ENCODE peak calls at places on chromosomes 11 and 22, in seven cellular contexts. F is astrocyte of the spinal cord, P is spleen, T is heart left ventricle, Y is HCT116, D is foreskin fibroblast, H is fibroblast of mammary gland. G is an unnamed sample.

GRCh38 chr11:78371221-78371899 is 46.3 kb downstream of the GAB2 start:
- DNase-seq in H (peak), T (no peak), Y (no peak), D (no peak), F (no peak), P (no peak), G (no peak)

GRCh38 chr11:99244613-99245012 is 223.9 kb downstream of the CNTN5 start:
- DNase-seq in F (peak), Y (no peak), P (no peak), D (no peak), H (no peak), T (no peak), G (no peak)

GRCh38 chr11:126766425-126766824 is 234.1 kb downstream of the KIRREL3 start:
- DNase-seq in T (no peak), D (no peak), H (no peak), F (no peak), P (no peak), Y (no peak), G (no peak)

GRCh38 chr11:47566166-47566546 is 757 bp downstream of the PTPMT1 start:
- DNase-seq in T (no peak), F (no peak), H (no peak), D (peak), P (peak), Y (no peak), G (no peak)

GRCh38 chr22:27195104-27195503 is 537.7 kb downstream of the MIAT start:
- DNase-seq in P (no peak), D (no peak), F (no peak), H (no peak), T (peak), Y (no peak), G (peak)

GRCh38 chr22:32618461-32619140 is 144.0 kb downstream of the FBXO7 start:
- DNase-seq in D (no peak), H (peak), F (no peak), P (peak), T (no peak), Y (no peak), G (no peak)

GRCh38 chr11:55942785-55943392 is 6.7 kb upstream of the OR5I1 start:
- DNase-seq in P (no peak), Y (peak), H (peak), F (peak), T (no peak), D (peak), G (no peak)

GRCh38 chr11:30488304-30488998 is 97.7 kb downstream of the MPPED2 start:
- DNase-seq in Y (no peak), F (peak), D (peak), T (no peak), H (no peak), P (no peak), G (no peak)

GRCh38 chr11:94786264-94787126 is 18.3 kb downstream of the AMOTL1 start:
- DNase-seq in Y (no peak), H (peak), F (peak), T (no peak), P (no peak), D (peak), G (no peak)

GRCh38 chr22:36369922-36370781 is 17.6 kb downstream of the MYH9 start:
- DNase-seq in D (peak), T (no peak), H (peak), P (peak), Y (no peak), F (peak), G (peak)

GRCh38 chr22:29143848-29144785 is 61.6 kb upstream of the EMID1 start:
- DNase-seq in F (no peak), P (no peak), D (no peak), H (no peak), T (no peak), Y (no peak), G (no peak)

GRCh38 chr11:61923166-61924015 is 6.0 kb upstream of the RAB3IL1 start:
- DNase-seq in P (no peak), T (peak), F (peak), D (peak), H (peak), Y (no peak), G (peak)

GRCh38 chr22:48863965-48864538 is 963.6 kb downstream of the BRD1 start:
- DNase-seq in F (no peak), H (no peak), P (peak), D (no peak), Y (no peak), T (no peak), G (no peak)

GRCh38 chr11:134470238-134470637 is 58.2 kb upstream of the B3GAT1 start:
- DNase-seq in T (no peak), D (no peak), P (no peak), Y (no peak), F (no peak), H (no peak), G (no peak)

GRCh38 chr11:85385561-85385960 is 241.6 kb downstream of the DLG2 start:
- DNase-seq in Y (no peak), H (no peak), T (no peak), F (no peak), D (no peak), P (no peak), G (no peak)

GRCh38 chr11:105968021-105968697 is 53.9 kb downstream of the MSANTD4 start:
- DNase-seq in D (peak), T (no peak), H (peak), P (no peak), Y (no peak), F (peak), G (no peak)

GRCh38 chr11:11389238-11389637 is 36.2 kb upstream of the CSNK2A3 start:
- DNase-seq in H (peak), D (peak), F (no peak), T (no peak), Y (no peak), P (no peak), G (no peak)

GRCh38 chr11:132249256-132249655 is 878.8 kb downstream of the NTM start:
- DNase-seq in P (no peak), D (no peak), Y (no peak), T (no peak), F (no peak), H (no peak), G (no peak)

GRCh38 chr11:85475637-85476517 is 151.3 kb downstream of the DLG2 start:
- DNase-seq in H (no peak), T (no peak), D (no peak), Y (no peak), F (no peak), P (no peak), G (no peak)

GRCh38 chr11:109405671-109406070 is 16.3 kb upstream of the C11orf87 start:
- DNase-seq in F (peak), P (no peak), Y (no peak), H (peak), D (peak), T (no peak), G (no peak)

GRCh38 chr22:48555606-48556005 is 1272.1 kb downstream of the BRD1 start:
- DNase-seq in P (no peak), T (peak), H (no peak), F (no peak), Y (no peak), D (no peak), G (no peak)

GRCh38 chr22:35742342-35743100 is 24.8 kb downstream of the APOL5 start:
- DNase-seq in T (no peak), F (peak), Y (peak), D (peak), P (no peak), H (peak), G (no peak)

GRCh38 chr11:108895579-108896480 is 231.0 kb downstream of the DDX10 start:
- DNase-seq in T (no peak), H (peak), D (peak), F (peak), Y (no peak), P (no peak), G (no peak)

GRCh38 chr11:2585566-2586090 is 114.2 kb downstream of the KCNQ1OT1 start:
- DNase-seq in D (no peak), H (no peak), P (peak), F (no peak), T (no peak), Y (no peak), G (peak)

GRCh38 chr11:78995166-78995565 is 420.5 kb upstream of the NARS2 start:
- DNase-seq in D (no peak), T (no peak), F (no peak), Y (no peak), H (no peak), P (no peak), G (no peak)

GRCh38 chr11:90629251-90629806 is 406.5 kb upstream of the CHORDC1 start:
- DNase-seq in F (no peak), D (no peak), P (no peak), Y (no peak), H (no peak), T (no peak), G (no peak)

GRCh38 chr22:44211256-44211945 is 30.7 kb downstream of the PARVG start:
- DNase-seq in T (no peak), H (peak), Y (no peak), F (no peak), P (no peak), D (no peak), G (no peak)

GRCh38 chr11:123246749-123247497 is 51.9 kb upstream of the CLMP start:
- DNase-seq in D (peak), H (peak), P (peak), T (peak), F (peak), Y (peak), G (peak)

GRCh38 chr11:115706735-115707134 is 202.5 kb upstream of the CADM1 start:
- DNase-seq in Y (no peak), D (no peak), F (peak), P (no peak), T (no peak), H (no peak), G (peak)

GRCh38 chr11:118169300-118170140 is 6.9 kb downstream of the SCN2B start:
- DNase-seq in T (peak), F (no peak), Y (no peak), P (no peak), D (no peak), H (no peak), G (no peak)

GRCh38 chr22:25071720-25072119 is 119.2 kb downstream of the KIAA1671 start:
- DNase-seq in H (no peak), T (no peak), P (no peak), F (no peak), D (no peak), Y (no peak), G (no peak)

GRCh38 chr11:126332221-126332711 is 23.2 kb upstream of the ST3GAL4 start:
- DNase-seq in T (peak), P (peak), H (peak), Y (no peak), D (peak), F (peak), G (no peak)

GRCh38 chr22:27576413-27576812 is 225.1 kb downstream of the MN1 start:
- DNase-seq in H (no peak), F (no peak), T (peak), P (no peak), Y (no peak), D (no peak), G (no peak)

GRCh38 chr11:4072668-4073285 is 21.8 kb upstream of the RRM1 start:
- DNase-seq in P (no peak), D (peak), Y (peak), T (no peak), F (peak), H (peak), G (peak)

GRCh38 chr22:41780714-41781507 is 19.6 kb upstream of the CCDC134 start:
- DNase-seq in D (peak), P (peak), F (peak), Y (no peak), T (peak), H (peak), G (peak)

GRCh38 chr11:123653405-123653996 is 923 bp downstream of the SCN3B start:
- DNase-seq in Y (no peak), H (no peak), D (no peak), T (no peak), F (peak), P (no peak), G (no peak)

GRCh38 chr11:92867913-92868619 is 101.4 kb upstream of the MTNR1B start:
- DNase-seq in F (no peak), Y (no peak), T (no peak), H (no peak), P (no peak), D (no peak), G (no peak)

GRCh38 chr11:61125310-61125684 is 23.0 kb downstream of the CD5 start:
- DNase-seq in F (no peak), T (no peak), H (no peak), P (no peak), D (no peak), Y (no peak), G (no peak)

GRCh38 chr11:776459-777287 is 614 bp downstream of the GATD1 start:
- DNase-seq in T (peak), F (no peak), Y (no peak), P (peak), D (peak), H (no peak), G (peak)

DNA sequence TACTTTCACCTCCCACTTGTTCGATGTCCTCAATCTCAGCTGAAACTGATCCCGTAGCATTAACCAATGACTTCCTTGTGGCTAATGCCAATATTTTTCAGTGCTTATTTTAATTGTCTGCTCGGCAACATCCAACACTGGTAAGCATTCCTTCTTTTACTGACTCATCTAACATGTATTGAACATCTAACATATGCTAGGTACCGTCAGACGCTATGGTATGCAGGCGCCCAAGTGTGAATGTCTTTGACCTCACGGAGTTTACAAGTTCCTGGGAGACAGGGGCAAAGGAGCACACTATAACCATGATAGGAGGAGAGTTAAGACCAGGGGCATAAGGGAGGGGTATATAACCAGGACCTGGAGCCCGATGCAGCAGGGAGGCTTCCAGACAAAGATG is 1.7 kb downstream of the BRMS1 start:
- DNase-seq in P (peak), F (no peak), D (peak), Y (no peak), T (no peak), H (no peak), G (no peak)
- H3K4me3 ChIP-seq in P (no peak), F (no peak), D (no peak), Y (no peak), T (no peak), H (no peak), G (no peak)

GRCh38 chr22:31492151-31492550 is 2.5 kb upstream of the EIF4ENIF1 start:
- DNase-seq in F (no peak), T (no peak), Y (no peak), H (no peak), D (no peak), P (no peak), G (no peak)

GRCh38 chr22:31496735-31497146 is 405 bp downstream of the SFI1 start:
- DNase-seq in D (peak), T (peak), Y (no peak), H (no peak), F (peak), P (peak), G (no peak)

GRCh38 chr22:31497148-31497938 is 1.0 kb downstream of the SFI1 start:
- DNase-seq in P (no peak), T (no peak), Y (no peak), F (no peak), H (no peak), D (no peak), G (no peak)

GRCh38 chr22:31496007-31496734 is at the start of gene SFI1:
- DNase-seq in H (peak), P (peak), F (peak), D (peak), T (peak), Y (peak), G (peak)

GRCh38 chr22:31495343-31495742 is 993 bp upstream of the SFI1 start:
- DNase-seq in D (no peak), F (no peak), P (no peak), H (no peak), Y (no peak), T (no peak), G (no peak)
- H3K4me3 ChIP-seq in D (peak), F (peak), P (peak), H (peak), Y (peak), T (peak), G (no peak)

DNA sequence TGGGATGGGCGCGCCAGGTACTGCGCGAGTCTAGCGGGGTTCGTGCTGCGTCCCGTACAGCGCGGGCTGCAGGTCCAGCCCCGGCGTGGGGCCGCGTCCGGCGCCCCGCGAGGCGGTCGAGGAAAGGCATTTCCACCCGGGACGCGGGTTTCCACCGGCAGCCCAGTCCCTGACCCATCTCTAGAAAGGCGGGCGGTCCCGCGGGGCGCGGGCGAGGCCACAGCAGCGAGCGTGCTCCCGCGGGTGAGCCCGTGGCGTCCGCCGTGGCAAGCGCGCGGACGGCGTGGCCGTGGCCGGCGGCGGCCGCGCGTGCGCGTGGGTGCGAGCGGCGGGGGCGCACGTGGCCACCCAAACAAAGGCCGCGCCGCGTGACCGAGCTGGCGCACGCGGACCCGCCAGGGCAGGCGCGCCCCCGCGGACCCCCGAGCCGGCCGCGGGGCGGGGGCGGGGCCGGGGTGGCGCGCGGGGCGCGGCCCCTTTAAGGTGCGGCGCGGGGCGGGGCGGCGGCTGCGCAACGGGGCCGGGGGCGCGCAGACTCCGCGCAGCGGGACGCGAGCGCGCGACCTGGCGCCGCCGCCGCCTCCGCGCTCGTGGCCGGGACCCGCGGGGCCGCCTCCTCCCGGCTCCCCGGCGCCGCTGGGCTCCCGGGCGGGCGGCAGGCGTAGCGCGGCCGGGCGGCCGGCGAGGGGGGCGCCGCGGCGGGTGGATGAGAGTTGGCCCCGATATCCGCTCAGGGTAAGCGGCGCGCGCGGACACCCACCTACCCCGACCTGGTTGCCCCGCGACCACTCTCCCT is 39.3 kb upstream of the CELSR1 start:
- DNase-seq in T (peak), P (peak), H (peak), D (peak), Y (no peak), F (no peak), G (peak)
- H3K4me3 ChIP-seq in T (peak), P (peak), H (peak), D (peak), Y (peak), F (peak), G (peak)

GRCh38 chr22:37419916-37420655 is 7.2 kb downstream of the ELFN2 start:
- DNase-seq in Y (no peak), D (peak), P (no peak), H (no peak), T (no peak), F (no peak), G (no peak)
- H3K4me3 ChIP-seq in Y (peak), D (peak), P (peak), H (peak), T (peak), F (peak), G (no peak)

DNA sequence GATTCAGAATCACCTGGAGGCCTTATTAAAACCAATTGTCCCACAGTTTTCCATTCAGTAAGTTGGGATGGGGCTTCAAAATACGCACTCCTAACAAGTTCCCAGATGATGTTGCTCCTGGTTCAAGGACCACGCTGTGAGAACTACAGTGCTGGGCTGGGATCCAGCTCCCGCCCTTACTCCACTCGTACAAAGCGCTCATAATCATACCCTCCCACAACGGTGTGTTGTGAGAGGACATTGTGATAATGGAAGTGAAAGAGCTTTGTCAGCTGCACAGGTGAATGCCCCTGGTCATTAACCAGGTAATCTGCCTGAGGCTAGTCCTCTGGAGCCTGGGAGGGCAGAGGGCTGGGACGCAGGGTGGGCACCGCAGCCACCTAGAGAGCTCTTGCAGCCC is 1.3 kb upstream of the CD82 start:
- DNase-seq in P (no peak), D (no peak), T (no peak), F (peak), Y (no peak), H (peak), G (peak)
- H3K4me3 ChIP-seq in P (no peak), D (peak), T (peak), F (no peak), Y (no peak), H (no peak), G (no peak)

GRCh38 chr11:45887587-45887986 is 2.1 kb downstream of the MAPK8IP1 start:
- DNase-seq in D (no peak), H (no peak), F (no peak), Y (no peak), T (no peak), P (no peak), G (no peak)

GRCh38 chr11:45890886-45891550 is 5.6 kb downstream of the MAPK8IP1 start:
- DNase-seq in F (no peak), H (no peak), T (peak), P (no peak), Y (no peak), D (no peak), G (no peak)

GRCh38 chr11:45892856-45893255 is 7.4 kb downstream of the MAPK8IP1 start:
- DNase-seq in F (no peak), H (no peak), D (no peak), T (no peak), Y (no peak), P (no peak), G (no peak)

GRCh38 chr11:45889555-45889954 is 4.1 kb downstream of the MAPK8IP1 start:
- DNase-seq in D (no peak), H (no peak), T (no peak), F (no peak), P (no peak), Y (no peak), G (no peak)

DNA sequence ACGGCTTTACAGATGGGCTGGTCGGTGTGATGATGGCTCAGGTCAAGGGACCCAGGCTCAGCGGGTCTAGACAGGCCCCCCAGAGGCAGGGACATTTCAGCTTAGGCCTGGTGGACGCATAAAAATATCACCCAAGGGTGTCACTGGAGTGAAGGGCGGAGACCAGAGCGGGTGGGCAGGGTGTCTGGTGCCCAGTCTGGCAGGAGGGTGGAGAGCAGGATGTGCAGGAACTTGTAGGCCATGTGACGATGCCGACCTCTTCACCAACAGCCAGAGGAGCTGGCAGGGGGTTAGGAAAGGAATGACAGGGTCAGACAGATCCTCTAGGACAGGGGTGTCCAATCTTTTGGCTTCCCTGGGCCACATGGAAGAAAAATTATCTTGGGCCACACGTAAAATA is 4.5 kb downstream of the MAPK8IP1 start:
- DNase-seq in F (no peak), T (peak), P (no peak), H (no peak), D (no peak), Y (no peak), G (no peak)
- H3K4me3 ChIP-seq in F (no peak), T (no peak), P (no peak), H (no peak), D (no peak), Y (no peak), G (no peak)